ENCODE peak calls at places on chromosomes 5 and 9, in ten cellular contexts. P, E, T, Z, X, V, I, R, F and A are unnamed samples.

GRCh38 chr5:177446184-177447065 is at the start of gene PRR7:
- DNase-seq in R (no peak), Z (peak), I (peak), F (peak), X (peak), E (peak), T (peak), P (peak), V (no peak), A (no peak)

GRCh38 chr5:123690821-123691220 is 178.8 kb downstream of the CSNK1G3 start:
- DNase-seq in T (no peak), E (no peak), V (no peak), P (no peak), I (no peak), X (no peak), F (no peak), Z (no peak), R (no peak), A (no peak)

GRCh38 chr9:101832464-101832863 is 94.0 kb upstream of the GRIN3A start:
- DNase-seq in T (no peak), X (no peak), V (no peak), E (no peak), F (no peak), I (no peak), R (no peak), Z (no peak), P (no peak), A (no peak)

GRCh38 chr9:125812403-125812802 is 65.2 kb downstream of the PBX3 start:
- DNase-seq in T (no peak), Z (no peak), F (no peak), E (no peak), V (no peak), X (no peak), P (no peak), R (no peak), I (no peak), A (no peak)

GRCh38 chr9:100465270-100465669 is 7.7 kb upstream of the TMEFF1 start:
- DNase-seq in X (no peak), E (no peak), T (no peak), P (no peak), R (no peak), Z (no peak), V (no peak), F (no peak), I (no peak), A (no peak)

GRCh38 chr9:38344566-38345324 is 47.8 kb upstream of the ALDH1B1 start:
- DNase-seq in F (no peak), R (no peak), T (no peak), P (no peak), Z (no peak), E (no peak), I (no peak), V (no peak), X (no peak), A (no peak)

GRCh38 chr5:74865799-74866652 is at the start of gene FAM169A:
- DNase-seq in Z (no peak), I (peak), R (no peak), T (peak), V (no peak), F (peak), X (peak), E (peak), P (peak), A (no peak)

GRCh38 chr9:27282269-27282668 is 14.7 kb downstream of the EQTN start:
- DNase-seq in I (no peak), T (no peak), V (no peak), R (no peak), Z (no peak), P (no peak), F (no peak), E (no peak), X (no peak), A (no peak)

GRCh38 chr5:162037431-162037830 is 30.1 kb upstream of the GABRG2 start:
- DNase-seq in Z (no peak), P (no peak), X (no peak), T (no peak), E (no peak), F (no peak), R (no peak), V (no peak), I (no peak), A (no peak)

GRCh38 chr5:56269216-56269927 is 36.2 kb upstream of the ANKRD55 start:
- DNase-seq in X (peak), F (no peak), Z (peak), P (no peak), I (peak), T (no peak), E (no peak), R (no peak), V (no peak), A (no peak)

GRCh38 chr9:137026384-137026783 is 1.7 kb downstream of the ABCA2 start:
- DNase-seq in X (no peak), E (no peak), R (no peak), V (no peak), F (no peak), Z (no peak), T (no peak), P (no peak), I (no peak), A (no peak)

GRCh38 chr9:107929439-107929838 is 439.9 kb upstream of the KLF4 start:
- DNase-seq in F (peak), T (no peak), E (no peak), Z (peak), P (no peak), V (no peak), X (peak), I (peak), R (no peak), A (no peak)

GRCh38 chr5:134007581-134008256 is 2.9 kb upstream of the VDAC1 start:
- DNase-seq in E (no peak), X (no peak), R (no peak), I (no peak), F (peak), V (no peak), Z (no peak), P (no peak), T (no peak), A (no peak)

GRCh38 chr5:172443441-172444109 is 10.8 kb downstream of the SH3PXD2B start:
- DNase-seq in F (peak), E (no peak), R (peak), Z (no peak), P (no peak), T (peak), V (peak), I (peak), X (peak), A (peak)

GRCh38 chr5:43313854-43314457 is 744 bp upstream of the HMGCS1 start:
- DNase-seq in R (no peak), V (no peak), E (no peak), X (peak), P (no peak), Z (no peak), T (peak), I (no peak), F (no peak), A (no peak)

GRCh38 chr5:119991645-119992044 is 362.3 kb downstream of the FAM170A start:
- DNase-seq in Z (no peak), F (no peak), T (no peak), E (no peak), V (no peak), R (no peak), I (no peak), P (no peak), X (no peak), A (no peak)

GRCh38 chr5:73799401-73799972 is 173.5 kb downstream of the ARHGEF28 start:
- DNase-seq in E (no peak), V (no peak), I (no peak), T (no peak), X (no peak), F (no peak), P (no peak), R (no peak), Z (no peak), A (no peak)

GRCh38 chr5:173175523-173175922 is 31.2 kb downstream of the BNIP1 start:
- DNase-seq in I (no peak), T (no peak), R (no peak), P (no peak), Z (no peak), X (no peak), V (no peak), E (no peak), F (no peak), A (no peak)

GRCh38 chr5:42756630-42757601 is at the start of gene CCDC152:
- DNase-seq in E (no peak), T (no peak), R (no peak), P (peak), Z (no peak), I (peak), V (no peak), F (peak), X (no peak), A (no peak)

GRCh38 chr5:150320048-150320555 is 17.4 kb upstream of the ARSI start:
- DNase-seq in R (peak), Z (no peak), I (peak), X (peak), V (no peak), P (peak), T (peak), E (no peak), F (no peak), A (peak)

GRCh38 chr5:143106175-143106574 is 297.3 kb downstream of the NR3C1 start:
- DNase-seq in E (no peak), X (peak), I (peak), F (no peak), T (peak), Z (peak), R (no peak), P (no peak), V (no peak), A (no peak)

GRCh38 chr9:126053913-126054312 is 272.7 kb upstream of the MVB12B start:
- DNase-seq in P (peak), R (no peak), X (no peak), Z (no peak), V (no peak), I (no peak), T (no peak), F (no peak), E (no peak), A (no peak)

GRCh38 chr5:72288923-72289322 is 31.1 kb downstream of the MRPS27 start:
- DNase-seq in T (no peak), I (no peak), X (no peak), Z (no peak), E (no peak), F (no peak), V (no peak), R (no peak), P (no peak), A (no peak)

GRCh38 chr5:151947924-151948323 is 23.3 kb upstream of the GLRA1 start:
- DNase-seq in E (no peak), R (no peak), V (no peak), T (no peak), F (no peak), I (no peak), X (peak), P (no peak), Z (no peak), A (no peak)

GRCh38 chr9:131046093-131046380 is 37.1 kb downstream of the LAMC3 start:
- DNase-seq in T (no peak), R (no peak), F (no peak), I (no peak), V (no peak), X (no peak), E (no peak), Z (no peak), P (no peak), A (no peak)

GRCh38 chr5:147055850-147056523 is 177.4 kb upstream of the PPP2R2B start:
- DNase-seq in E (no peak), Z (no peak), T (no peak), X (no peak), P (no peak), V (no peak), I (no peak), F (no peak), R (no peak), A (no peak)

GRCh38 chr5:110040178-110040577 is 350.5 kb downstream of the MAN2A1 start:
- DNase-seq in T (no peak), P (no peak), X (no peak), F (no peak), R (no peak), I (no peak), Z (no peak), V (no peak), E (no peak), A (no peak)

GRCh38 chr9:125600194-125600593 is 106.8 kb downstream of the MAPKAP1 start:
- DNase-seq in F (peak), I (peak), V (no peak), X (peak), E (no peak), R (no peak), T (no peak), P (no peak), Z (no peak), A (no peak)

GRCh38 chr5:146338774-146339714 is at the start of gene POU4F3:
- DNase-seq in X (no peak), T (no peak), R (no peak), V (no peak), I (no peak), F (no peak), E (no peak), Z (no peak), P (no peak), A (no peak)

GRCh38 chr5:90843443-90843842 is 284.8 kb downstream of the ADGRV1 start:
- DNase-seq in X (no peak), R (no peak), V (no peak), P (no peak), I (no peak), E (no peak), T (no peak), F (no peak), Z (no peak), A (no peak)

GRCh38 chr5:171755354-171755821 is 30.2 kb upstream of the SMIM23 start:
- DNase-seq in P (no peak), R (no peak), V (peak), T (no peak), I (peak), Z (no peak), E (no peak), X (peak), F (no peak), A (no peak)

GRCh38 chr9:107174441-107174840 is 108.6 kb upstream of the RAD23B start:
- DNase-seq in E (no peak), T (no peak), Z (no peak), P (no peak), R (no peak), V (peak), X (no peak), F (no peak), I (no peak), A (no peak)

GRCh38 chr9:88988796-88989641 is 2.2 kb upstream of the S1PR3 start:
- DNase-seq in E (no peak), I (peak), Z (peak), V (peak), T (no peak), P (no peak), R (peak), F (no peak), X (peak), A (peak)
- H3K4me3 ChIP-seq in E (no peak), I (no peak), Z (no peak), V (no peak), T (no peak), P (no peak), R (no peak), F (no peak), X (no peak), A (no peak)

GRCh38 chr5:179823937-179824744 is 3.4 kb downstream of the SQSTM1 start:
- DNase-seq in R (no peak), E (no peak), X (no peak), Z (no peak), V (no peak), I (peak), T (no peak), F (no peak), P (peak), A (no peak)
- H3K4me3 ChIP-seq in R (peak), E (no peak), X (peak), Z (no peak), V (no peak), I (peak), T (peak), F (no peak), P (peak), A (no peak)

GRCh38 chr9:99235069-99235468 is 13.0 kb downstream of the SEC61B start:
- DNase-seq in V (no peak), P (no peak), I (no peak), Z (no peak), T (no peak), F (no peak), R (no peak), E (no peak), X (no peak), A (no peak)
- H3K4me3 ChIP-seq in V (no peak), P (no peak), I (no peak), Z (no peak), T (no peak), F (no peak), R (no peak), E (no peak), X (no peak), A (no peak)

GRCh38 chr9:93287189-93287552 is 103.2 kb downstream of the WNK2 start:
- DNase-seq in E (no peak), R (no peak), F (no peak), P (no peak), Z (no peak), T (no peak), V (no peak), X (no peak), I (no peak), A (no peak)
- H3K4me3 ChIP-seq in E (no peak), R (no peak), F (no peak), P (no peak), Z (no peak), T (no peak), V (no peak), X (no peak), I (no peak), A (no peak)

GRCh38 chr5:98510111-98510510 is 263.4 kb upstream of the RGMB start:
- DNase-seq in I (peak), X (peak), P (no peak), Z (no peak), R (no peak), T (no peak), F (no peak), V (no peak), E (no peak), A (no peak)
- H3K4me3 ChIP-seq in I (no peak), X (no peak), P (no peak), Z (no peak), R (no peak), T (no peak), F (no peak), V (no peak), E (no peak), A (no peak)

GRCh38 chr9:114161518-114161917 is 6.2 kb downstream of the COL27A1 start:
- DNase-seq in V (no peak), E (no peak), Z (no peak), I (no peak), R (no peak), F (no peak), T (no peak), P (no peak), X (no peak), A (no peak)

GRCh38 chr9:114166103-114166470 is 10.8 kb downstream of the COL27A1 start:
- DNase-seq in R (no peak), T (no peak), X (no peak), V (no peak), E (no peak), Z (no peak), I (no peak), F (no peak), P (no peak), A (no peak)

GRCh38 chr9:114164191-114164794 is 9.0 kb downstream of the COL27A1 start:
- DNase-seq in T (no peak), F (no peak), P (peak), X (no peak), I (no peak), E (no peak), R (no peak), V (no peak), Z (no peak), A (no peak)

GRCh38 chr9:114165407-114166102 is 10.2 kb downstream of the COL27A1 start:
- DNase-seq in T (no peak), X (no peak), V (no peak), P (no peak), E (no peak), Z (no peak), R (no peak), F (no peak), I (no peak), A (no peak)

GRCh38 chr9:114163517-114163924 is 8.2 kb downstream of the COL27A1 start:
- DNase-seq in F (no peak), P (peak), V (no peak), I (peak), X (peak), T (peak), R (peak), E (no peak), Z (no peak), A (no peak)
- H3K4me3 ChIP-seq in F (no peak), P (no peak), V (no peak), I (no peak), X (peak), T (no peak), R (peak), E (no peak), Z (no peak), A (no peak)

GRCh38 chr5:77628840-77629552 is 9.5 kb downstream of the OTP start:
- DNase-seq in V (no peak), R (no peak), F (no peak), T (no peak), E (no peak), Z (no peak), X (no peak), P (no peak), I (no peak), A (no peak)
- H3K4me3 ChIP-seq in V (no peak), R (peak), F (no peak), T (no peak), E (no peak), Z (no peak), X (peak), P (no peak), I (no peak), A (no peak)

DNA sequence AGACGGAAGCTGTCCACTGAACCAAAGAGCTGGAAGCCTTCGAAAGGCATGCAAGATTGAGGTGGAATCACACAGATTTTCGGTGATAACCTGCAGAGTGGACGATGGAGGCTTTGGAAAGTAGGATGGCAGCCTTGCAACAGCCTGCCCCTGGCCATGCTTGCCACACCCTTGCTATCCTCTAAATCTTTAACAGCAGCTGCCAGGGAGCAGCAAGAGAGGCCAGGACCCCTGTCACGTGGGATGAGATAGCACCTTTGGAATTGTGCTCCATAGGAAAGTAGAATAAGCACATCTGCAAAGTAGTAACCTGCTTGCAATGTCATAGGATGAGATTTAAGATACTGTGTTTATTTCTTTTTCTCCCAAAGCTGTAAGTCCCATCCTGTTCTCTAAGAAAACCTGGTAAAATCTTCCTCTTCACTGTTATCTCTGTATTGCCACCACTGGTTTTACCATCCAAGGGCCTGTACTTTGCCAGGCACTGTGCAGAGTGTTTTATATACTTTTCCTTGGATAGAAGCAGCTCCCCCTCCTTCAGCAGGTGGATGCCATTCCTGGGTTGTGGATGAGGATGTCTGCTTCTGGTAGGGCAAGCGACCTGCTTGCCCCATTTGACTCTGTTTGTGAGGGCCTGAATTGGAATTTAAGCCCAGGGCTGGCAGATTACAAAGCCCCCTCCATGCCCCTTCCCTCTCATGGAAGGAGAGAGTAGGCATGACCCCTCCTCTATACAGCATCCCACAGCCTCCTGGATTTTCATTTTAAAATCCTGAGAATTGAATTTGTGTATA is 10.1 kb downstream of the TRIO start:
- DNase-seq in Z (no peak), P (no peak), E (no peak), T (peak), X (no peak), I (no peak), R (no peak), F (no peak), V (no peak), A (no peak)
- H3K4me3 ChIP-seq in Z (no peak), P (no peak), E (no peak), T (no peak), X (peak), I (no peak), R (peak), F (no peak), V (no peak), A (no peak)